ENCODE peak calls at places on chromosomes 5 and 9, in four cellular contexts. A is stimulated activated CD4-positive, alpha-beta T cell treated with anti-CD3 and anti-CD28 coated beads, Interleukin-12 subunit alpha, Interleukin-12 subunit beta, amount 100 ng/mL, for 24 hours; G is activated T-cell treated with anti-CD3 and anti-CD28 coated beads for 1 hour; B is H1. F is an unnamed sample.

GRCh38 chr5:107455111-107455544 is 215.6 kb downstream of the EFNA5 start:
- DNase-seq in G (no peak), B (no peak), A (no peak), F (no peak)

GRCh38 chr9:104177003-104177611 is 83.0 kb downstream of the SMC2 start:
- DNase-seq in A (no peak), G (no peak), B (no peak), F (no peak)

GRCh38 chr9:98983295-98984268 is 39.9 kb downstream of the COL15A1 start:
- DNase-seq in G (no peak), A (no peak), B (no peak), F (no peak)

GRCh38 chr9:97571664-97572063 is 61.5 kb downstream of the TSTD2 start:
- DNase-seq in A (no peak), G (no peak), B (peak), F (no peak)

GRCh38 chr9:136138566-136138965 is 19.9 kb upstream of the TMEM250 start:
- DNase-seq in B (peak), A (no peak), G (peak), F (no peak)

GRCh38 chr9:31347082-31347617 is 1037.3 kb upstream of the ACO1 start:
- DNase-seq in G (no peak), A (no peak), B (no peak), F (no peak)

GRCh38 chr5:178068293-178068692 is 45.0 kb upstream of the N4BP3 start:
- DNase-seq in A (no peak), B (no peak), G (no peak), F (no peak)

GRCh38 chr5:122182491-122182921 is 53.2 kb downstream of the ZNF474 start:
- DNase-seq in A (no peak), B (no peak), G (no peak), F (no peak)

GRCh38 chr5:82570-82969 is 9.4 kb upstream of the PLEKHG4B start:
- DNase-seq in G (no peak), A (no peak), B (no peak), F (no peak)

GRCh38 chr5:43141211-43141610 is 20.5 kb downstream of the ZNF131 start:
- DNase-seq in G (no peak), A (no peak), B (no peak), F (no peak)

GRCh38 chr5:170408866-170409265 is 19.7 kb upstream of the KCNMB1 start:
- DNase-seq in A (no peak), G (no peak), B (no peak), F (no peak)

GRCh38 chr5:33425334-33425733 is 15.4 kb upstream of the TARS1 start:
- DNase-seq in G (no peak), B (no peak), A (no peak), F (no peak)

GRCh38 chr9:7104625-7105024 is 346.9 kb downstream of the KDM4C start:
- DNase-seq in G (no peak), A (no peak), B (no peak), F (no peak)